ENCODE peak calls at places on chromosomes 3 and 15, in six cellular contexts. A is kidney, W is mesendoderm, S is GM23248, Y is HCT116, C is colonic mucosa. I is an unnamed sample.
A peak's percentile ranks its signal among the peaks of the same experiment; 100 is the strongest.

GRCh38 chr3:55935241-55935640 is 448.1 kb upstream of the WNT5A start:
- DNase-seq in C (no peak), W (no peak), A (peak; percentile 24), S (no peak), Y (no peak), I (no peak)

GRCh38 chr15:38781196-38781595 is 216.6 kb upstream of the RASGRP1 start:
- DNase-seq in W (no peak), C (no peak), A (no peak), Y (no peak), S (peak; percentile 50), I (peak; percentile 77)

GRCh38 chr3:120673116-120673515 is 8.9 kb downstream of the HGD start:
- DNase-seq in W (no peak), S (no peak), A (no peak), Y (no peak), C (no peak), I (no peak)

GRCh38 chr3:96319176-96319575 is 495.2 kb upstream of the EPHA6 start:
- DNase-seq in W (no peak), A (no peak), S (no peak), Y (no peak), C (no peak), I (peak; percentile 63)

GRCh38 chr3:27688053-27688452 is 34.1 kb downstream of the EOMES start:
- DNase-seq in W (no peak), A (no peak), S (no peak), Y (no peak), C (no peak), I (no peak)

GRCh38 chr15:57589276-57590073 is 2.2 kb upstream of the MYZAP start:
- DNase-seq in W (no peak), C (no peak), Y (no peak), A (no peak), S (no peak), I (no peak)

GRCh38 chr15:93382196-93382820 is 293.3 kb upstream of the RGMA start:
- DNase-seq in S (no peak), A (no peak), Y (no peak), W (no peak), C (no peak), I (no peak)

GRCh38 chr15:40310001-40310959 is 2.5 kb upstream of the PLCB2 start:
- DNase-seq in S (peak; percentile 53), Y (peak; percentile 40), A (peak; percentile 77), C (peak; percentile 64), W (peak; percentile 78), I (peak; percentile 57)

GRCh38 chr3:107206141-107206540 is 171.1 kb upstream of the CCDC54 start:
- DNase-seq in S (peak; percentile 69), W (peak; percentile 70), Y (peak; percentile 37), A (no peak), C (peak; percentile 18), I (peak; percentile 85)

GRCh38 chr3:47746264-47746663 is 35.4 kb downstream of the SMARCC1 start:
- DNase-seq in S (no peak), Y (no peak), A (no peak), W (no peak), C (no peak), I (no peak)

GRCh38 chr3:171585029-171585428 is 124.8 kb upstream of the TNIK start:
- DNase-seq in S (no peak), A (no peak), Y (no peak), W (peak; percentile 45), C (no peak), I (no peak)

GRCh38 chr3:138361561-138361971 is 13.2 kb downstream of the MRAS start:
- DNase-seq in W (no peak), S (no peak), Y (no peak), A (peak; percentile 92), C (no peak), I (no peak)

GRCh38 chr3:39781632-39782031 is 27.8 kb upstream of the MYRIP start:
- DNase-seq in W (no peak), C (no peak), Y (no peak), A (no peak), S (no peak), I (no peak)

GRCh38 chr3:188531210-188531609 is 377.3 kb downstream of the LPP start:
- DNase-seq in A (no peak), S (peak; percentile 74), W (no peak), Y (no peak), C (no peak), I (peak; percentile 25)

GRCh38 chr15:35499723-35500122 is 46.2 kb downstream of the DPH6 start:
- DNase-seq in C (no peak), W (no peak), S (no peak), A (no peak), Y (no peak), I (no peak)

GRCh38 chr15:31752363-31752762 is 278.0 kb upstream of the CHRNA7 start:
- DNase-seq in Y (no peak), W (no peak), S (peak; percentile 54), A (no peak), C (no peak), I (peak; percentile 54)

GRCh38 chr3:52175416-52176187 is 21.4 kb upstream of the POC1A start:
- DNase-seq in Y (no peak), C (no peak), A (no peak), W (no peak), S (no peak), I (no peak)

GRCh38 chr3:57053122-57053521 is 7.3 kb upstream of the SPATA12 start:
- DNase-seq in C (peak; percentile 30), Y (no peak), W (no peak), S (no peak), A (no peak), I (no peak)

GRCh38 chr3:104198136-104198535 is 1168.6 kb upstream of the ALCAM start:
- DNase-seq in W (no peak), C (no peak), Y (no peak), A (no peak), S (no peak), I (peak; percentile 50)

GRCh38 chr3:169354774-169355501 is 308.6 kb downstream of the MECOM start:
- DNase-seq in W (peak; percentile 67), S (no peak), A (no peak), C (no peak), Y (no peak), I (no peak)

GRCh38 chr3:127041264-127041820 is 58.4 kb downstream of the PLXNA1 start:
- DNase-seq in C (no peak), W (no peak), Y (no peak), A (peak; percentile 59), S (no peak), I (no peak)

GRCh38 chr3:101851072-101851471 is 1.8 kb downstream of the NFKBIZ start:
- DNase-seq in Y (no peak), S (peak; percentile 49), C (no peak), A (no peak), W (no peak), I (no peak)
- H3K4me1 ChIP-seq in Y (peaks cover 9% of the 10 kb centered on the region), S (peaks cover 26% of the 10 kb centered on the region), C (peaks cover 17% of the 10 kb centered on the region), A (peaks cover 9% of the 10 kb centered on the region), W (no peaks in the 10 kb centered on the region), I (peaks cover 30% of the 10 kb centered on the region)

DNA sequence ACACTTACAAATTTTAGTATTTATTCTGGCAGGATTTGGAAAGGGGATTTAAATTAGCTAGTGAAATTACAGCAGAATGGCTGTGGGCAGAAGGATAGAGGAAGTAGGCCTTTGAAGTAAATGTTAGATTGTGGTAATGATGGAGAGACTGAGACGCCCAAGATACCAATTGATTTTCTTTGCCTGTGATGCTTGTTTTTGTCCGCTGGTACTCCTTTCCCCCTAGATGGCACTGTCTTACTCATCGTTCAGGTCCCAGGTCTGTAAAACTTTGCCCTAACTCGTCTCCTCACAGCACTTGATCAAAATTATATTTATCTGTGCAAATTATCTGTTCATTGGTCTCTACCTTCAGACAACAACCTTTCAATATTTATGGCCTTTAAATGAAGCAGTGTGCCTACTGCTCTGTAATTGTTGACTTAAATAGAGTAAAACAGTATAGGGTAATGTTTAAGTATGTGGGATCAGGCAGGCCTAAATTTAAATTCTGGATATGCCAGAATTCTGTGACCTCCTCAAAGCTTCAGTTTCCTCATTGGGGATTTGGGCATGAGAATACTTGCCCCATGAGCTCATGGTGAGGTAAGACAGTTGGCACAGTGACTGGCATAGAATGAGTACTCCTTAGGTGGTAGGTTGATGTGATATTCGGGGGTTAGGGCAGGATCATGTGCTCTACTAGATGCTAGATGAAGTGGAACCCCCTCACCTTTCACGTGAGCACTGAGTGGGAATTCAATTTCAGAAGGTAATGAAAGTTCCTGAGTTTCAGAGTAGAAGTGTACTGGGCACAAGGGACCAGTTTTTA is 14.7 kb downstream of the ARL8B start:
- DNase-seq in W (peak; percentile 58), Y (no peak), A (no peak), C (no peak), S (peak; percentile 46), I (no peak)
- H3K4me3 ChIP-seq in W (no peak overlapping the region), Y (no peak overlapping the region), A (no peak overlapping the region), C (no peak overlapping the region), S (no peak overlapping the region), I (no peak overlapping the region)

GRCh38 chr3:42257007-42257406 is 9.0 kb downstream of the CCK start:
- DNase-seq in S (no peak), W (no peak), C (no peak), A (no peak), Y (no peak), I (no peak)
- H3K9ac ChIP-seq in S (no peak overlapping the region), W (no peak overlapping the region), C (no peak overlapping the region), A (no peak overlapping the region), Y (no peak overlapping the region), I (no peak overlapping the region)

DNA sequence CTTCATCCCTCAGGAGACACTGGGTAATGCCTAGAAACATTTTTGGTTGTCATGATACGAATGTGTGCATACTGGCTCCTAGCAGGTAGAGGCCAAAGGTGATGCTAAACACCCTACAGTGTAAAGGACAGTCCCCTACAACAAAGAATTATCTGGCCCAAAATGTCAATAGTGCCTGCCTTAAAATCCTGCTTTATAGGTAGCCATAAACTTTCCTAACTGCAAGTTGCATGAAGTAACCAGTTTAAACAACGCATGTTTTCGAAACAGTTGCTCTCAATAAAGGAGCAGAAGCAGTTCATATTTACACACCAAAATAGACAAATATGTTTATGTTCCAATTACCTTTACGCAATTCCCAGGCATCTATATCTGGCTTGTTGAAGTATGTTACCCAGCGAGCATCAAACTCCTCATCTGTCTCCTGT is 9.1 kb downstream of the COX5A start:
- DNase-seq in Y (no peak), W (no peak), C (no peak), A (no peak), S (no peak), I (no peak)
- H3K4me1 ChIP-seq in Y (no peaks in the 10 kb centered on the region), W (no peaks in the 10 kb centered on the region), C (peaks cover 16% of the 10 kb centered on the region), A (no peaks in the 10 kb centered on the region), S (no peaks in the 10 kb centered on the region), I (no peaks in the 10 kb centered on the region)

GRCh38 chr3:10319251-10319650 is 1.7 kb downstream of the SEC13 start:
- DNase-seq in S (no peak), Y (no peak), A (no peak), W (no peak), C (peak; percentile 42), I (peak; percentile 4)
- H3K4me3 ChIP-seq in S (peak overlapping the region; percentile 92), Y (peak overlapping the region; percentile 85), A (peak overlapping the region; percentile 49), W (no peak overlapping the region), C (peak overlapping the region; percentile 15), I (peak overlapping the region; percentile 77)

GRCh38 chr3:15989419-15989818 is 185.1 kb upstream of the GALNT15 start:
- DNase-seq in S (peak; percentile 24), W (no peak), Y (no peak), C (no peak), A (no peak), I (peak; percentile 35)
- H3K9ac ChIP-seq in S (no peak overlapping the region), W (no peak overlapping the region), Y (no peak overlapping the region), C (no peak overlapping the region), A (no peak overlapping the region), I (no peak overlapping the region)